ENCODE peak calls at places on chromosome 10, in eight cellular contexts. One of them, this sample, is unnamed.

GRCh38 chr10:100997364-100998182 is 2.0 kb upstream of the LZTS2 start:
- DNase-seq in heart left ventricle: peak; percentile 85
- DNase-seq in AG04450: no peak
- DNase-seq in left ventricle myocardium inferior: peak; percentile 76
- DNase-seq in IMR-90: peak; percentile 65
- DNase-seq in upper lobe of right lung: peak; percentile 94
- DNase-seq in lower lobe of right lung: peak; percentile 88
- DNase-seq in astrocyte of the spinal cord: peak; percentile 71
- DNase-seq in this sample: peak; percentile 75

GRCh38 chr10:31677198-31678138 is 251.2 kb downstream of the ARHGAP12 start:
- DNase-seq in heart left ventricle: no peak
- DNase-seq in AG04450: no peak
- DNase-seq in left ventricle myocardium inferior: no peak
- DNase-seq in IMR-90: no peak
- DNase-seq in upper lobe of right lung: no peak
- DNase-seq in lower lobe of right lung: no peak
- DNase-seq in astrocyte of the spinal cord: peak; percentile 44
- DNase-seq in this sample: no peak

GRCh38 chr10:75512534-75512933 is 81.1 kb downstream of the LRMDA start:
- DNase-seq in heart left ventricle: no peak
- DNase-seq in AG04450: no peak
- DNase-seq in left ventricle myocardium inferior: no peak
- DNase-seq in IMR-90: no peak
- DNase-seq in upper lobe of right lung: no peak
- DNase-seq in lower lobe of right lung: peak; percentile 47
- DNase-seq in astrocyte of the spinal cord: no peak
- DNase-seq in this sample: peak; percentile 51

GRCh38 chr10:13271552-13272163 is 28.2 kb downstream of the PHYH start:
- DNase-seq in heart left ventricle: peak; percentile 45
- DNase-seq in AG04450: no peak
- DNase-seq in left ventricle myocardium inferior: peak; percentile 22
- DNase-seq in IMR-90: peak; percentile 22
- DNase-seq in upper lobe of right lung: peak; percentile 63
- DNase-seq in lower lobe of right lung: no peak
- DNase-seq in astrocyte of the spinal cord: no peak
- DNase-seq in this sample: no peak

GRCh38 chr10:5888352-5888751 is 1.3 kb downstream of the ANKRD16 start:
- DNase-seq in heart left ventricle: no peak
- DNase-seq in AG04450: no peak
- DNase-seq in left ventricle myocardium inferior: no peak
- DNase-seq in IMR-90: peak; percentile 56
- DNase-seq in upper lobe of right lung: no peak
- DNase-seq in lower lobe of right lung: no peak
- DNase-seq in astrocyte of the spinal cord: peak; percentile 13
- DNase-seq in this sample: peak; percentile 61

GRCh38 chr10:10677479-10677878 is 340.2 kb upstream of the CELF2 start:
- DNase-seq in heart left ventricle: peak; percentile 72
- DNase-seq in AG04450: peak; percentile 49
- DNase-seq in left ventricle myocardium inferior: peak; percentile 44
- DNase-seq in IMR-90: peak; percentile 80
- DNase-seq in upper lobe of right lung: peak; percentile 74
- DNase-seq in lower lobe of right lung: peak; percentile 62
- DNase-seq in astrocyte of the spinal cord: peak; percentile 74
- DNase-seq in this sample: peak; percentile 84

GRCh38 chr10:112952282-112952991 is 2.4 kb downstream of the TCF7L2 start:
- DNase-seq in heart left ventricle: peak; percentile 45
- DNase-seq in AG04450: no peak
- DNase-seq in left ventricle myocardium inferior: peak; percentile 22
- DNase-seq in IMR-90: peak; percentile 38
- DNase-seq in upper lobe of right lung: peak; percentile 71
- DNase-seq in lower lobe of right lung: peak; percentile 49
- DNase-seq in astrocyte of the spinal cord: peak; percentile 23
- DNase-seq in this sample: peak; percentile 38

GRCh38 chr10:82813856-82814255 is 938.9 kb downstream of the NRG3 start:
- DNase-seq in heart left ventricle: no peak
- DNase-seq in AG04450: no peak
- DNase-seq in left ventricle myocardium inferior: no peak
- DNase-seq in IMR-90: no peak
- DNase-seq in upper lobe of right lung: no peak
- DNase-seq in lower lobe of right lung: no peak
- DNase-seq in astrocyte of the spinal cord: peak; percentile 47
- DNase-seq in this sample: peak; percentile 0

GRCh38 chr10:72259491-72260214 is 14.1 kb upstream of the DDIT4 start:
- DNase-seq in heart left ventricle: no peak
- DNase-seq in AG04450: no peak
- DNase-seq in left ventricle myocardium inferior: no peak
- DNase-seq in IMR-90: peak; percentile 80
- DNase-seq in upper lobe of right lung: no peak
- DNase-seq in lower lobe of right lung: no peak
- DNase-seq in astrocyte of the spinal cord: peak; percentile 88
- DNase-seq in this sample: peak; percentile 81

GRCh38 chr10:75430000-75430763 is 1.2 kb upstream of the LRMDA start:
- DNase-seq in heart left ventricle: peak; percentile 81
- DNase-seq in AG04450: no peak
- DNase-seq in left ventricle myocardium inferior: peak; percentile 67
- DNase-seq in IMR-90: no peak
- DNase-seq in upper lobe of right lung: peak; percentile 83
- DNase-seq in lower lobe of right lung: peak; percentile 82
- DNase-seq in astrocyte of the spinal cord: no peak
- DNase-seq in this sample: peak; percentile 53

GRCh38 chr10:1204434-1205326 is 148.5 kb downstream of the WDR37 start:
- DNase-seq in heart left ventricle: no peak
- DNase-seq in AG04450: no peak
- DNase-seq in left ventricle myocardium inferior: no peak
- DNase-seq in IMR-90: no peak
- DNase-seq in upper lobe of right lung: peak; percentile 53
- DNase-seq in lower lobe of right lung: no peak
- DNase-seq in astrocyte of the spinal cord: no peak
- DNase-seq in this sample: no peak

GRCh38 chr10:1203704-1204103 is 147.5 kb downstream of the WDR37 start:
- DNase-seq in heart left ventricle: no peak
- DNase-seq in AG04450: no peak
- DNase-seq in left ventricle myocardium inferior: no peak
- DNase-seq in IMR-90: no peak
- DNase-seq in upper lobe of right lung: peak; percentile 29
- DNase-seq in lower lobe of right lung: no peak
- DNase-seq in astrocyte of the spinal cord: no peak
- DNase-seq in this sample: no peak

GRCh38 chr10:1206601-1207000 is 150.4 kb downstream of the WDR37 start:
- DNase-seq in heart left ventricle: no peak
- DNase-seq in AG04450: no peak
- DNase-seq in left ventricle myocardium inferior: no peak
- DNase-seq in IMR-90: no peak
- DNase-seq in upper lobe of right lung: peak; percentile 57
- DNase-seq in lower lobe of right lung: no peak
- DNase-seq in astrocyte of the spinal cord: no peak
- DNase-seq in this sample: no peak

GRCh38 chr10:1205450-1206030 is 149.4 kb downstream of the WDR37 start:
- DNase-seq in heart left ventricle: no peak
- DNase-seq in AG04450: no peak
- DNase-seq in left ventricle myocardium inferior: no peak
- DNase-seq in IMR-90: no peak
- DNase-seq in upper lobe of right lung: peak; percentile 60
- DNase-seq in lower lobe of right lung: no peak
- DNase-seq in astrocyte of the spinal cord: no peak
- DNase-seq in this sample: no peak

DNA sequence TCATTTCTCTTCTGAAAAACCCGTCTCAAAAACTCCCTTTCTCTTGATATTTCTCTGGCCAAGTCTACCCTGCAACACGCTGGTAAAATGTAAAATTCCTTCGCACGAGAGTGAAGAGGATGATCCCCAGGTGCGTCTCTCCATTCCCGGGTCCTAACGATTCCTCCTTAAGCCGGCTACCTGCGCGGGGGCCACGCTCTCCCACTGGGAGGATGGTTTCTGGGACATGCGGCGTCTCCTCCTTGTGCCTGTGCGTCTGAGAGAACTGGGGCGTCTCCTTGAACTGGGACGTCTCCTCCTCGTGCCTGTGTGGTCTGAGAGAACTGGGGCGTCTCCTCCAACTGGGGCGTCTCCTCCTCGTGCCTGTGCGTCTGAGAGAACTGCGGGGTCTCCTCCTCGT is 149.9 kb downstream of the WDR37 start:
- DNase-seq in heart left ventricle: no peak
- DNase-seq in AG04450: no peak
- DNase-seq in left ventricle myocardium inferior: no peak
- DNase-seq in IMR-90: no peak
- DNase-seq in upper lobe of right lung: peak; percentile 38
- DNase-seq in lower lobe of right lung: no peak
- DNase-seq in astrocyte of the spinal cord: no peak
- DNase-seq in this sample: no peak
- TF ChIP-seq CTCF in heart left ventricle: no peak
- TF ChIP-seq CTCF in AG04450: no peak
- TF ChIP-seq CTCF in left ventricle myocardium inferior: no peak
- TF ChIP-seq CTCF in IMR-90: no peak
- TF ChIP-seq CTCF in upper lobe of right lung: no peak
- TF ChIP-seq CTCF in lower lobe of right lung: no peak
- TF ChIP-seq CTCF in astrocyte of the spinal cord: no peak
- TF ChIP-seq CTCF in this sample: no peak

GRCh38 chr10:121710971-121711370 is 112.7 kb upstream of the FGFR2 start:
- DNase-seq in heart left ventricle: no peak
- DNase-seq in AG04450: no peak
- DNase-seq in left ventricle myocardium inferior: no peak
- DNase-seq in IMR-90: no peak
- DNase-seq in upper lobe of right lung: no peak
- DNase-seq in lower lobe of right lung: no peak
- DNase-seq in astrocyte of the spinal cord: no peak
- DNase-seq in this sample: no peak
- H3K4me3 ChIP-seq in heart left ventricle: no peak overlapping the region
- H3K4me3 ChIP-seq in AG04450: no peak overlapping the region
- H3K4me3 ChIP-seq in left ventricle myocardium inferior: no peak overlapping the region
- H3K4me3 ChIP-seq in IMR-90: no peak overlapping the region
- H3K4me3 ChIP-seq in upper lobe of right lung: no peak overlapping the region
- H3K4me3 ChIP-seq in lower lobe of right lung: no peak overlapping the region
- H3K4me3 ChIP-seq in astrocyte of the spinal cord: no peak overlapping the region
- H3K4me3 ChIP-seq in this sample: no peak overlapping the region

GRCh38 chr10:78473016-78473415 is 439.4 kb downstream of the RPS24 start:
- DNase-seq in heart left ventricle: no peak
- DNase-seq in AG04450: no peak
- DNase-seq in left ventricle myocardium inferior: no peak
- DNase-seq in IMR-90: no peak
- DNase-seq in upper lobe of right lung: no peak
- DNase-seq in lower lobe of right lung: no peak
- DNase-seq in astrocyte of the spinal cord: no peak
- DNase-seq in this sample: no peak

GRCh38 chr10:78470267-78471103 is 436.8 kb downstream of the RPS24 start:
- DNase-seq in heart left ventricle: no peak
- DNase-seq in AG04450: no peak
- DNase-seq in left ventricle myocardium inferior: no peak
- DNase-seq in IMR-90: peak; percentile 18
- DNase-seq in upper lobe of right lung: no peak
- DNase-seq in lower lobe of right lung: no peak
- DNase-seq in astrocyte of the spinal cord: no peak
- DNase-seq in this sample: no peak

GRCh38 chr10:78471723-78472541 is 438.3 kb downstream of the RPS24 start:
- DNase-seq in heart left ventricle: no peak
- DNase-seq in AG04450: no peak
- DNase-seq in left ventricle myocardium inferior: no peak
- DNase-seq in IMR-90: no peak
- DNase-seq in upper lobe of right lung: no peak
- DNase-seq in lower lobe of right lung: no peak
- DNase-seq in astrocyte of the spinal cord: no peak
- DNase-seq in this sample: peak; percentile 17

GRCh38 chr10:78472542-78472890 is 438.9 kb downstream of the RPS24 start:
- DNase-seq in heart left ventricle: no peak
- DNase-seq in AG04450: no peak
- DNase-seq in left ventricle myocardium inferior: no peak
- DNase-seq in IMR-90: no peak
- DNase-seq in upper lobe of right lung: no peak
- DNase-seq in lower lobe of right lung: no peak
- DNase-seq in astrocyte of the spinal cord: no peak
- DNase-seq in this sample: no peak

GRCh38 chr10:78471326-78471722 is 437.7 kb downstream of the RPS24 start:
- DNase-seq in heart left ventricle: no peak
- DNase-seq in AG04450: no peak
- DNase-seq in left ventricle myocardium inferior: no peak
- DNase-seq in IMR-90: no peak
- DNase-seq in upper lobe of right lung: no peak
- DNase-seq in lower lobe of right lung: no peak
- DNase-seq in astrocyte of the spinal cord: no peak
- DNase-seq in this sample: no peak
- TF ChIP-seq CTCF in heart left ventricle: no peak
- TF ChIP-seq CTCF in AG04450: no peak
- TF ChIP-seq CTCF in left ventricle myocardium inferior: no peak
- TF ChIP-seq CTCF in IMR-90: no peak
- TF ChIP-seq CTCF in upper lobe of right lung: no peak
- TF ChIP-seq CTCF in lower lobe of right lung: no peak
- TF ChIP-seq CTCF in astrocyte of the spinal cord: no peak
- TF ChIP-seq CTCF in this sample: no peak

GRCh38 chr10:88586462-88586861 is at the start of gene LIPJ:
- DNase-seq in heart left ventricle: no peak
- DNase-seq in AG04450: no peak
- DNase-seq in left ventricle myocardium inferior: no peak
- DNase-seq in IMR-90: no peak
- DNase-seq in upper lobe of right lung: no peak
- DNase-seq in lower lobe of right lung: no peak
- DNase-seq in astrocyte of the spinal cord: no peak
- DNase-seq in this sample: no peak

GRCh38 chr10:88582806-88583583 is at the start of gene RNLS:
- DNase-seq in heart left ventricle: peak; percentile 84
- DNase-seq in AG04450: no peak
- DNase-seq in left ventricle myocardium inferior: peak; percentile 76
- DNase-seq in IMR-90: peak; percentile 15
- DNase-seq in upper lobe of right lung: peak; percentile 87
- DNase-seq in lower lobe of right lung: peak; percentile 83
- DNase-seq in astrocyte of the spinal cord: peak; percentile 62
- DNase-seq in this sample: peak; percentile 53

GRCh38 chr10:88583584-88583957 is 453 bp upstream of the RNLS start:
- DNase-seq in heart left ventricle: no peak
- DNase-seq in AG04450: no peak
- DNase-seq in left ventricle myocardium inferior: no peak
- DNase-seq in IMR-90: no peak
- DNase-seq in upper lobe of right lung: no peak
- DNase-seq in lower lobe of right lung: no peak
- DNase-seq in astrocyte of the spinal cord: no peak
- DNase-seq in this sample: no peak

DNA sequence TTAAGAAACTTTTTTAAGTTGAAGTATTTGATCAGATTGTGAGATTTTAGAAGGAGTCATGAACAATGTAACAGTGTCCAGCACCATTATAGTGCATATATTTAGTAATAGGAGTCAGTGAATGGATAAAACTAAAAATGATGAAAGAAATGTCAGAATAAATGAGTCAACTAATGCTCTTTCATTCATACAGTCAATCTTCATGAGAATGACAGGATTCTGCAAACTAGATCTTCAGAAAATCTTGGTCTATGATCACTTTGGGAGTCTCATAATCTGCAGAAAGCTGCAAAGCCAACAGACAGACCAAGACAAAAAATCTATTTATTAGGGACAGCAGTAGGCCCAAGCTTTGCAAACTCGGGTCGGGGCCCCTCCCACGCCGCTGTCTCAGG is 710 bp downstream of the RNLS start:
- DNase-seq in heart left ventricle: no peak
- DNase-seq in AG04450: no peak
- DNase-seq in left ventricle myocardium inferior: no peak
- DNase-seq in IMR-90: no peak
- DNase-seq in upper lobe of right lung: no peak
- DNase-seq in lower lobe of right lung: no peak
- DNase-seq in astrocyte of the spinal cord: no peak
- DNase-seq in this sample: no peak
- H3K4me3 ChIP-seq in heart left ventricle: peak overlapping the region; percentile 73
- H3K4me3 ChIP-seq in AG04450: peak overlapping the region; percentile 65
- H3K4me3 ChIP-seq in left ventricle myocardium inferior: peak overlapping the region; percentile 86
- H3K4me3 ChIP-seq in IMR-90: no peak overlapping the region
- H3K4me3 ChIP-seq in upper lobe of right lung: peak overlapping the region; percentile 71
- H3K4me3 ChIP-seq in lower lobe of right lung: peak overlapping the region; percentile 72
- H3K4me3 ChIP-seq in astrocyte of the spinal cord: peak overlapping the region; percentile 36
- H3K4me3 ChIP-seq in this sample: peak overlapping the region; percentile 62

This sample was measured in fibroblast of the aortic adventitia.